ENCODE peak calls at places on chromosomes 4 and X, in seven cellular contexts. One of them, this sample, is unnamed. For H3K9me3, the result is how much of the 10 kb centered on the place peaks cover.

GRCh38 chrX:136747003-136747986 is 33.4 kb downstream of the ARHGEF6 start:
- DNase-seq in sigmoid colon: no peak
- DNase-seq in tibial artery: no peak
- DNase-seq in lung: no peak
- DNase-seq in Panc1: no peak
- DNase-seq in uterus: no peak
- DNase-seq in adrenal gland: no peak
- DNase-seq in this sample: no peak

GRCh38 chr4:155546451-155546850 is 120.2 kb upstream of the GUCY1A1 start:
- DNase-seq in Panc1: no peak
- DNase-seq in adrenal gland: no peak
- DNase-seq in uterus: no peak
- DNase-seq in lung: no peak
- DNase-seq in tibial artery: no peak
- DNase-seq in sigmoid colon: no peak
- DNase-seq in this sample: no peak

GRCh38 chrX:63746278-63746677 is 38.7 kb downstream of the ARHGEF9 start:
- DNase-seq in lung: no peak
- DNase-seq in sigmoid colon: no peak
- DNase-seq in tibial artery: no peak
- DNase-seq in Panc1: no peak
- DNase-seq in uterus: no peak
- DNase-seq in adrenal gland: no peak
- DNase-seq in this sample: no peak

GRCh38 chr4:146520894-146521542 is 722 bp downstream of the SLC10A7 start:
- DNase-seq in sigmoid colon: no peak
- DNase-seq in lung: no peak
- DNase-seq in Panc1: no peak
- DNase-seq in adrenal gland: no peak
- DNase-seq in tibial artery: no peak
- DNase-seq in uterus: no peak
- DNase-seq in this sample: no peak

GRCh38 chrX:30858098-30858497 is 31.0 kb downstream of the TAB3 start:
- DNase-seq in tibial artery: no peak
- DNase-seq in adrenal gland: no peak
- DNase-seq in sigmoid colon: no peak
- DNase-seq in uterus: no peak
- DNase-seq in lung: no peak
- DNase-seq in Panc1: no peak
- DNase-seq in this sample: no peak

GRCh38 chr4:100422911-100423310 is 94.9 kb downstream of the EMCN start:
- DNase-seq in uterus: no peak
- DNase-seq in lung: no peak
- DNase-seq in Panc1: no peak
- DNase-seq in sigmoid colon: no peak
- DNase-seq in adrenal gland: no peak
- DNase-seq in tibial artery: no peak
- DNase-seq in this sample: no peak

GRCh38 chr4:45350438-45350837 is 624.1 kb upstream of the GNPDA2 start:
- DNase-seq in Panc1: no peak
- DNase-seq in sigmoid colon: no peak
- DNase-seq in tibial artery: no peak
- DNase-seq in adrenal gland: no peak
- DNase-seq in uterus: no peak
- DNase-seq in lung: no peak
- DNase-seq in this sample: no peak

GRCh38 chr4:145183023-145183422 is 2.6 kb upstream of the OTUD4 start:
- DNase-seq in adrenal gland: no peak
- DNase-seq in tibial artery: no peak
- DNase-seq in uterus: no peak
- DNase-seq in Panc1: no peak
- DNase-seq in lung: no peak
- DNase-seq in sigmoid colon: no peak
- DNase-seq in this sample: no peak

GRCh38 chrX:27890611-27891010 is 82.8 kb downstream of the MAGEB10 start:
- DNase-seq in tibial artery: no peak
- DNase-seq in uterus: no peak
- DNase-seq in adrenal gland: no peak
- DNase-seq in sigmoid colon: no peak
- DNase-seq in Panc1: no peak
- DNase-seq in lung: no peak
- DNase-seq in this sample: no peak

GRCh38 chr4:113094802-113095201 is 45.3 kb downstream of the ANK2 start:
- DNase-seq in Panc1: no peak
- DNase-seq in sigmoid colon: no peak
- DNase-seq in tibial artery: no peak
- DNase-seq in adrenal gland: no peak
- DNase-seq in lung: no peak
- DNase-seq in uterus: no peak
- DNase-seq in this sample: no peak

GRCh38 chrX:48802089-48802812 is 384 bp downstream of the HDAC6 start:
- DNase-seq in Panc1: peak
- DNase-seq in tibial artery: peak
- DNase-seq in adrenal gland: peak
- DNase-seq in uterus: peak
- DNase-seq in lung: peak
- DNase-seq in sigmoid colon: peak
- DNase-seq in this sample: no peak

GRCh38 chr4:24887881-24888430 is 24.9 kb downstream of the CCDC149 start:
- DNase-seq in tibial artery: no peak
- DNase-seq in adrenal gland: no peak
- DNase-seq in sigmoid colon: no peak
- DNase-seq in Panc1: no peak
- DNase-seq in lung: no peak
- DNase-seq in uterus: no peak
- DNase-seq in this sample: no peak

GRCh38 chrX:75156537-75156945 is 458 bp upstream of the ABCB7 start:
- DNase-seq in tibial artery: no peak
- DNase-seq in sigmoid colon: no peak
- DNase-seq in adrenal gland: peak
- DNase-seq in uterus: no peak
- DNase-seq in Panc1: no peak
- DNase-seq in lung: no peak
- DNase-seq in this sample: no peak

GRCh38 chr4:153488006-153488718 is 22.0 kb downstream of the TMEM131L start:
- DNase-seq in tibial artery: no peak
- DNase-seq in uterus: no peak
- DNase-seq in adrenal gland: no peak
- DNase-seq in sigmoid colon: no peak
- DNase-seq in lung: peak
- DNase-seq in Panc1: no peak
- DNase-seq in this sample: peak

GRCh38 chr4:14196141-14196540 is 568.6 kb upstream of the BOD1L1 start:
- DNase-seq in tibial artery: no peak
- DNase-seq in uterus: no peak
- DNase-seq in sigmoid colon: no peak
- DNase-seq in adrenal gland: peak
- DNase-seq in Panc1: no peak
- DNase-seq in lung: no peak
- DNase-seq in this sample: no peak

GRCh38 chr4:159386620-159387019 is 283.7 kb downstream of the RAPGEF2 start:
- DNase-seq in uterus: no peak
- DNase-seq in Panc1: no peak
- DNase-seq in adrenal gland: no peak
- DNase-seq in lung: no peak
- DNase-seq in tibial artery: no peak
- DNase-seq in sigmoid colon: no peak
- DNase-seq in this sample: no peak

GRCh38 chr4:159384017-159384416 is 281.1 kb downstream of the RAPGEF2 start:
- DNase-seq in uterus: no peak
- DNase-seq in adrenal gland: no peak
- DNase-seq in sigmoid colon: no peak
- DNase-seq in tibial artery: no peak
- DNase-seq in Panc1: no peak
- DNase-seq in lung: no peak
- DNase-seq in this sample: no peak

GRCh38 chr4:159383569-159383934 is 280.7 kb downstream of the RAPGEF2 start:
- DNase-seq in tibial artery: no peak
- DNase-seq in uterus: no peak
- DNase-seq in adrenal gland: no peak
- DNase-seq in lung: no peak
- DNase-seq in sigmoid colon: no peak
- DNase-seq in Panc1: no peak
- DNase-seq in this sample: no peak

GRCh38 chr4:159382875-159383568 is 280.1 kb downstream of the RAPGEF2 start:
- DNase-seq in adrenal gland: no peak
- DNase-seq in Panc1: no peak
- DNase-seq in uterus: no peak
- DNase-seq in tibial artery: no peak
- DNase-seq in lung: no peak
- DNase-seq in sigmoid colon: no peak
- DNase-seq in this sample: no peak

DNA sequence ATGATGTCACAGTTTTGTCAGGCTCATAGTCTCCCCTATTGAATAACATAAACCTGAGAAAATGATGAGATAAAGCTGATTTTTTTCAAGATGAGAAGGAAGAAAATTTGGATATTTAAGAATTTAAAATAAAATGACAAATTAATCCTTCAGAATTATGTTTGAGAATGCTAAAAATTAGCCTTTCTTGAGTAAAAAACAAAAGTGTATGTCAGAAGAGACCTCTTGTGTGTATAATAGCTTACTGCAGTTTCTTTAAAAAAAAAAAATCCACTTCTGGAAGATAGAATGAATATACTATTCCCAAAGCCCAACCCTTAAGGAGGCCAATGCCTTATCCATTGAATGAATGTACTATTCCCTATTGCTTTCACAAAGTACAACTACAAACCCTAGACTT is 281.7 kb downstream of the RAPGEF2 start:
- DNase-seq in lung: no peak
- DNase-seq in uterus: no peak
- DNase-seq in adrenal gland: no peak
- DNase-seq in sigmoid colon: no peak
- DNase-seq in tibial artery: no peak
- DNase-seq in Panc1: no peak
- DNase-seq in this sample: no peak
- TF ChIP-seq CTCF in lung: no peak
- TF ChIP-seq CTCF in uterus: no peak
- TF ChIP-seq CTCF in adrenal gland: no peak
- TF ChIP-seq CTCF in sigmoid colon: no peak
- TF ChIP-seq CTCF in tibial artery: no peak
- TF ChIP-seq CTCF in Panc1: no peak
- TF ChIP-seq CTCF in this sample: no peak

DNA sequence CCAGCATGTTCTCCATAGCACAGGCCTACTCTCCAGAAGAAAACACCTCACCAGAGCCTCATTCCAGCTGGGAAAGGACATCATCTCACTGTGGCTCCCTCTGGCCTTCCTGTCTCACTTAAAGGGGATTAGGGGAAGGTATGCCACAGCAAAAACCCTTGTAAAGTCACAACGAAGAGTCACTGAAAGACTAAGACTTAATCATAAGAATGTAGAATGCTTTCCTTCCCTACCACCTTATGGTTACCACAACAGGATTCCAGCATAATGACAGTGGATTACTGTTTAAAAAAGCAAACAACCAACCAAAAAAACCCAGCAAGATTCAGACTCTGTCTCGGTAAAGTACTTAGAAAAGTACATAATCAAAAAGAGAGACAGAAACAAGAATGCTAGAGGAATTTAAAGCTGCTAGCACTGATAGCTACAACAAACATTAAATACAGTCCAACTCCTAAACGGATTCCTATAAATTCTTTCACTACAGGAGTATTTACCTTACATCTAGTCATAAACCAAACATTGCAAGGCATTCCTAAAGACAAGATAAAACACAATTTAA is 75.1 kb downstream of the BANK1 start:
- DNase-seq in uterus: no peak
- DNase-seq in adrenal gland: no peak
- DNase-seq in tibial artery: no peak
- DNase-seq in lung: no peak
- DNase-seq in sigmoid colon: no peak
- DNase-seq in Panc1: peak
- DNase-seq in this sample: no peak
- H3K27ac ChIP-seq in uterus: no peak
- H3K27ac ChIP-seq in adrenal gland: no peak
- H3K27ac ChIP-seq in tibial artery: no peak
- H3K27ac ChIP-seq in lung: no peak
- H3K27ac ChIP-seq in sigmoid colon: no peak
- H3K27ac ChIP-seq in Panc1: peak
- H3K27ac ChIP-seq in this sample: no peak

GRCh38 chr4:127309360-127310095 is 323.2 kb upstream of the INTU start:
- DNase-seq in adrenal gland: no peak
- DNase-seq in tibial artery: no peak
- DNase-seq in Panc1: no peak
- DNase-seq in uterus: no peak
- DNase-seq in lung: no peak
- DNase-seq in sigmoid colon: no peak
- DNase-seq in this sample: no peak

GRCh38 chr4:127304356-127304755 is 328.4 kb upstream of the INTU start:
- DNase-seq in adrenal gland: no peak
- DNase-seq in sigmoid colon: no peak
- DNase-seq in uterus: no peak
- DNase-seq in lung: no peak
- DNase-seq in Panc1: no peak
- DNase-seq in tibial artery: no peak
- DNase-seq in this sample: no peak

GRCh38 chr4:127311924-127312323 is 320.8 kb upstream of the INTU start:
- DNase-seq in tibial artery: no peak
- DNase-seq in uterus: no peak
- DNase-seq in adrenal gland: no peak
- DNase-seq in lung: no peak
- DNase-seq in sigmoid colon: no peak
- DNase-seq in Panc1: no peak
- DNase-seq in this sample: no peak

GRCh38 chr4:127311371-127311770 is 321.4 kb upstream of the INTU start:
- DNase-seq in uterus: no peak
- DNase-seq in tibial artery: no peak
- DNase-seq in Panc1: no peak
- DNase-seq in lung: no peak
- DNase-seq in sigmoid colon: no peak
- DNase-seq in adrenal gland: no peak
- DNase-seq in this sample: no peak

GRCh38 chr4:127307996-127308395 is 324.8 kb upstream of the INTU start:
- DNase-seq in uterus: no peak
- DNase-seq in sigmoid colon: no peak
- DNase-seq in tibial artery: no peak
- DNase-seq in adrenal gland: no peak
- DNase-seq in Panc1: no peak
- DNase-seq in lung: no peak
- DNase-seq in this sample: no peak
- H3K9me3 ChIP-seq in uterus: under half
- H3K9me3 ChIP-seq in sigmoid colon: under half
- H3K9me3 ChIP-seq in tibial artery: under half
- H3K9me3 ChIP-seq in adrenal gland: under half
- H3K9me3 ChIP-seq in Panc1: under half
- H3K9me3 ChIP-seq in lung: under half
- H3K9me3 ChIP-seq in this sample: under half

GRCh38 chrX:135481696-135482179 is 38.7 kb upstream of the INTS6L start:
- DNase-seq in lung: no peak
- DNase-seq in tibial artery: no peak
- DNase-seq in sigmoid colon: no peak
- DNase-seq in uterus: no peak
- DNase-seq in adrenal gland: no peak
- DNase-seq in Panc1: no peak
- DNase-seq in this sample: no peak

GRCh38 chrX:135480076-135480475 is 40.4 kb upstream of the INTS6L start:
- DNase-seq in uterus: no peak
- DNase-seq in Panc1: no peak
- DNase-seq in tibial artery: no peak
- DNase-seq in adrenal gland: no peak
- DNase-seq in sigmoid colon: no peak
- DNase-seq in lung: no peak
- DNase-seq in this sample: no peak

GRCh38 chrX:135476378-135476777 is 44.1 kb upstream of the INTS6L start:
- DNase-seq in lung: no peak
- DNase-seq in tibial artery: no peak
- DNase-seq in uterus: no peak
- DNase-seq in sigmoid colon: no peak
- DNase-seq in Panc1: no peak
- DNase-seq in adrenal gland: no peak
- DNase-seq in this sample: no peak

GRCh38 chrX:135477576-135477975 is 42.9 kb upstream of the INTS6L start:
- DNase-seq in sigmoid colon: peak
- DNase-seq in lung: peak
- DNase-seq in uterus: no peak
- DNase-seq in Panc1: peak
- DNase-seq in tibial artery: no peak
- DNase-seq in adrenal gland: peak
- DNase-seq in this sample: peak
- TF ChIP-seq CTCF in sigmoid colon: no peak
- TF ChIP-seq CTCF in lung: no peak
- TF ChIP-seq CTCF in uterus: peak
- TF ChIP-seq CTCF in Panc1: peak
- TF ChIP-seq CTCF in tibial artery: no peak
- TF ChIP-seq CTCF in adrenal gland: peak
- TF ChIP-seq CTCF in this sample: no peak